ENCODE peak calls at places on chromosome 20, in eight cellular contexts. L, H, M, X, P, A, W and I are unnamed samples.

GRCh38 chr20:51460569-51461265 is 81.8 kb downstream of the NFATC2 start:
- DNase-seq in P (no peak), X (peak), W (no peak), A (no peak), L (no peak), M (no peak), H (no peak), I (no peak)

GRCh38 chr20:13333793-13334192 is 112.7 kb downstream of the ISM1 start:
- DNase-seq in W (no peak), A (no peak), M (no peak), L (no peak), H (no peak), P (no peak), X (no peak), I (peak)

GRCh38 chr20:31678389-31679356 is 41.0 kb downstream of the COX4I2 start:
- DNase-seq in M (no peak), L (no peak), H (peak), X (no peak), A (peak), P (no peak), W (no peak), I (peak)

GRCh38 chr20:61445741-61446140 is 193.7 kb downstream of the CDH4 start:
- DNase-seq in L (no peak), H (no peak), M (no peak), X (no peak), W (no peak), P (no peak), A (no peak), I (no peak)

GRCh38 chr20:1277529-1278322 is 11.6 kb downstream of the SNPH start:
- DNase-seq in H (no peak), A (no peak), P (no peak), M (no peak), W (no peak), X (peak), L (no peak), I (no peak)

GRCh38 chr20:19660808-19661378 is 97.2 kb upstream of the RIN2 start:
- DNase-seq in X (no peak), W (no peak), L (no peak), A (no peak), M (no peak), P (no peak), H (no peak), I (no peak)

GRCh38 chr20:16803965-16804792 is 56.0 kb downstream of the OTOR start:
- DNase-seq in M (peak), X (peak), W (peak), A (peak), L (peak), P (no peak), H (peak), I (peak)

GRCh38 chr20:20412750-20413149 is 44.8 kb downstream of the INSM1 start:
- DNase-seq in W (no peak), L (no peak), P (no peak), M (no peak), X (no peak), H (no peak), A (no peak), I (peak)

GRCh38 chr20:54049156-54049555 is 21.2 kb downstream of the BCAS1 start:
- DNase-seq in P (no peak), A (no peak), H (peak), M (no peak), L (no peak), W (no peak), X (no peak), I (no peak)

GRCh38 chr20:63252157-63252780 is 2.0 kb downstream of the NKAIN4 start:
- DNase-seq in P (peak), H (no peak), M (no peak), A (no peak), L (no peak), X (no peak), W (no peak), I (no peak)

GRCh38 chr20:35339007-35339406 is 46.8 kb upstream of the FAM83C start:
- DNase-seq in X (no peak), H (peak), W (no peak), P (no peak), M (no peak), L (peak), A (peak), I (peak)

GRCh38 chr20:25233016-25233772 is 14.7 kb upstream of the PYGB start:
- DNase-seq in H (peak), P (no peak), M (peak), L (peak), A (no peak), W (no peak), X (no peak), I (peak)

GRCh38 chr20:25624500-25624939 is 706 bp upstream of the NANP start:
- DNase-seq in M (peak), H (no peak), A (no peak), W (peak), L (no peak), P (no peak), X (no peak), I (no peak)

GRCh38 chr20:41738584-41739193 is 120.5 kb upstream of the CHD6 start:
- DNase-seq in L (peak), W (peak), A (peak), P (no peak), H (peak), M (peak), X (no peak), I (peak)

GRCh38 chr20:51385941-51386530 is 156.5 kb downstream of the NFATC2 start:
- DNase-seq in M (peak), A (peak), W (no peak), X (peak), H (peak), P (no peak), L (peak), I (peak)

GRCh38 chr20:4585104-4585753 is 136.5 kb upstream of the PRND start:
- DNase-seq in P (no peak), A (peak), W (no peak), H (no peak), M (no peak), L (peak), X (no peak), I (no peak)

GRCh38 chr20:32019563-32020463 is 9.6 kb downstream of the CCM2L start:
- DNase-seq in M (no peak), X (no peak), A (no peak), W (no peak), H (no peak), L (no peak), P (no peak), I (no peak)

GRCh38 chr20:36644713-36645109 is 1.3 kb downstream of the SLA2 start:
- DNase-seq in H (no peak), L (no peak), P (no peak), X (no peak), W (no peak), M (no peak), A (no peak), I (no peak)